ENCODE peak calls at places on chromosomes 12 and 14, in eight cellular contexts. One of them, this sample, is unnamed.

GRCh38 chr12:62924084-62924483 is 10.9 kb downstream of the PPM1H start:
- DNase-seq in lower lobe of right lung: no peak
- DNase-seq in NCI-H69: peak
- DNase-seq in pancreas: no peak
- DNase-seq in amniotic epithelial cell: no peak
- DNase-seq in T-helper 9 cell: no peak
- DNase-seq in dermis blood vessel endothelial cell: no peak
- DNase-seq in GM12878: no peak
- DNase-seq in this sample: no peak

GRCh38 chr12:56720696-56721615 is 4.1 kb downstream of the NACA start:
- DNase-seq in T-helper 9 cell: no peak
- DNase-seq in dermis blood vessel endothelial cell: no peak
- DNase-seq in amniotic epithelial cell: no peak
- DNase-seq in GM12878: no peak
- DNase-seq in pancreas: no peak
- DNase-seq in NCI-H69: no peak
- DNase-seq in lower lobe of right lung: no peak
- DNase-seq in this sample: no peak

GRCh38 chr12:12883369-12884001 is 7.9 kb upstream of the GPRC5A start:
- DNase-seq in NCI-H69: no peak
- DNase-seq in lower lobe of right lung: no peak
- DNase-seq in dermis blood vessel endothelial cell: peak
- DNase-seq in T-helper 9 cell: no peak
- DNase-seq in GM12878: no peak
- DNase-seq in pancreas: no peak
- DNase-seq in amniotic epithelial cell: peak
- DNase-seq in this sample: no peak

GRCh38 chr12:3122841-3123678 is 45.9 kb downstream of the TSPAN9 start:
- DNase-seq in GM12878: no peak
- DNase-seq in pancreas: no peak
- DNase-seq in amniotic epithelial cell: peak
- DNase-seq in dermis blood vessel endothelial cell: peak
- DNase-seq in lower lobe of right lung: no peak
- DNase-seq in T-helper 9 cell: no peak
- DNase-seq in NCI-H69: peak
- DNase-seq in this sample: peak

GRCh38 chr14:91780452-91780851 is 48.6 kb upstream of the CATSPERB start:
- DNase-seq in pancreas: no peak
- DNase-seq in T-helper 9 cell: no peak
- DNase-seq in amniotic epithelial cell: no peak
- DNase-seq in NCI-H69: no peak
- DNase-seq in dermis blood vessel endothelial cell: no peak
- DNase-seq in lower lobe of right lung: no peak
- DNase-seq in GM12878: no peak
- DNase-seq in this sample: no peak

GRCh38 chr12:43143278-43143677 is 408.7 kb downstream of the ADAMTS20 start:
- DNase-seq in T-helper 9 cell: no peak
- DNase-seq in amniotic epithelial cell: no peak
- DNase-seq in GM12878: no peak
- DNase-seq in NCI-H69: no peak
- DNase-seq in lower lobe of right lung: no peak
- DNase-seq in pancreas: no peak
- DNase-seq in dermis blood vessel endothelial cell: no peak
- DNase-seq in this sample: no peak

GRCh38 chr12:64083285-64084210 is 138.5 kb downstream of the KICS2 start:
- DNase-seq in NCI-H69: peak
- DNase-seq in pancreas: peak
- DNase-seq in lower lobe of right lung: peak
- DNase-seq in amniotic epithelial cell: peak
- DNase-seq in GM12878: no peak
- DNase-seq in dermis blood vessel endothelial cell: peak
- DNase-seq in T-helper 9 cell: no peak
- DNase-seq in this sample: peak

GRCh38 chr12:1588574-1588944 is 5.8 kb downstream of the FBXL14 start:
- DNase-seq in amniotic epithelial cell: no peak
- DNase-seq in lower lobe of right lung: no peak
- DNase-seq in NCI-H69: no peak
- DNase-seq in pancreas: no peak
- DNase-seq in dermis blood vessel endothelial cell: no peak
- DNase-seq in GM12878: no peak
- DNase-seq in T-helper 9 cell: no peak
- DNase-seq in this sample: no peak

GRCh38 chr14:103517626-103518415 is 4.8 kb downstream of the CKB start:
- DNase-seq in pancreas: peak
- DNase-seq in T-helper 9 cell: no peak
- DNase-seq in GM12878: no peak
- DNase-seq in NCI-H69: peak
- DNase-seq in amniotic epithelial cell: no peak
- DNase-seq in dermis blood vessel endothelial cell: no peak
- DNase-seq in lower lobe of right lung: peak
- DNase-seq in this sample: no peak

GRCh38 chr14:33499687-33500086 is 451.2 kb downstream of the EGLN3 start:
- DNase-seq in amniotic epithelial cell: no peak
- DNase-seq in dermis blood vessel endothelial cell: no peak
- DNase-seq in T-helper 9 cell: no peak
- DNase-seq in lower lobe of right lung: no peak
- DNase-seq in NCI-H69: no peak
- DNase-seq in pancreas: no peak
- DNase-seq in GM12878: no peak
- DNase-seq in this sample: no peak

GRCh38 chr14:20679907-20680306 is 4.5 kb upstream of the RNASE4 start:
- DNase-seq in GM12878: no peak
- DNase-seq in amniotic epithelial cell: no peak
- DNase-seq in lower lobe of right lung: no peak
- DNase-seq in pancreas: peak
- DNase-seq in T-helper 9 cell: no peak
- DNase-seq in dermis blood vessel endothelial cell: peak
- DNase-seq in NCI-H69: no peak
- DNase-seq in this sample: no peak

GRCh38 chr12:132391326-132392041 is 62.1 kb upstream of the GALNT9 start:
- DNase-seq in GM12878: no peak
- DNase-seq in dermis blood vessel endothelial cell: no peak
- DNase-seq in NCI-H69: no peak
- DNase-seq in lower lobe of right lung: peak
- DNase-seq in pancreas: no peak
- DNase-seq in T-helper 9 cell: no peak
- DNase-seq in amniotic epithelial cell: no peak
- DNase-seq in this sample: no peak

GRCh38 chr14:34628681-34629135 is 1.2 kb downstream of the SNX6 start:
- DNase-seq in T-helper 9 cell: peak
- DNase-seq in dermis blood vessel endothelial cell: peak
- DNase-seq in amniotic epithelial cell: peak
- DNase-seq in GM12878: no peak
- DNase-seq in pancreas: no peak
- DNase-seq in lower lobe of right lung: no peak
- DNase-seq in NCI-H69: peak
- DNase-seq in this sample: no peak

GRCh38 chr12:1054103-1054838 is 63.2 kb downstream of the ERC1 start:
- DNase-seq in NCI-H69: peak
- DNase-seq in amniotic epithelial cell: peak
- DNase-seq in T-helper 9 cell: no peak
- DNase-seq in GM12878: no peak
- DNase-seq in pancreas: no peak
- DNase-seq in lower lobe of right lung: no peak
- DNase-seq in dermis blood vessel endothelial cell: no peak
- DNase-seq in this sample: peak

GRCh38 chr12:109112720-109113465 is 3.5 kb upstream of the ACACB start:
- DNase-seq in NCI-H69: no peak
- DNase-seq in pancreas: peak
- DNase-seq in lower lobe of right lung: no peak
- DNase-seq in GM12878: no peak
- DNase-seq in dermis blood vessel endothelial cell: no peak
- DNase-seq in T-helper 9 cell: no peak
- DNase-seq in amniotic epithelial cell: no peak
- DNase-seq in this sample: no peak

GRCh38 chr12:26402648-26403047 is 207.3 kb downstream of the SSPN start:
- DNase-seq in NCI-H69: peak
- DNase-seq in pancreas: peak
- DNase-seq in T-helper 9 cell: no peak
- DNase-seq in lower lobe of right lung: no peak
- DNase-seq in GM12878: no peak
- DNase-seq in dermis blood vessel endothelial cell: peak
- DNase-seq in amniotic epithelial cell: peak
- DNase-seq in this sample: no peak

GRCh38 chr14:94571950-94572349 is 9.3 kb upstream of the SERPINA5 start:
- DNase-seq in lower lobe of right lung: no peak
- DNase-seq in amniotic epithelial cell: no peak
- DNase-seq in pancreas: peak
- DNase-seq in dermis blood vessel endothelial cell: peak
- DNase-seq in NCI-H69: no peak
- DNase-seq in T-helper 9 cell: no peak
- DNase-seq in GM12878: no peak
- DNase-seq in this sample: peak